ENCODE peak calls at places on chromosomes 6 and 20, in eight cellular contexts. Z, R, V, S, G, C, L and H are unnamed samples. For H3K27me3, the result is how much of the 10 kb centered on the place peaks cover.

GRCh38 chr20:32626859-32627636 is 41.9 kb upstream of the NOL4L start:
- DNase-seq in Z (no peak), R (no peak), V (no peak), S (peak), G (peak), C (no peak), L (peak), H (no peak)

GRCh38 chr6:10487668-10488327 is 33.4 kb upstream of the GCNT2 start:
- DNase-seq in Z (no peak), R (no peak), V (no peak), S (no peak), G (no peak), C (no peak), L (peak), H (no peak)

GRCh38 chr6:109187399-109188114 is 92.2 kb downstream of the CEP57L1 start:
- DNase-seq in Z (no peak), R (peak), V (no peak), S (peak), G (peak), C (peak), L (no peak), H (peak)

GRCh38 chr6:53375851-53376250 is 27.1 kb upstream of the ELOVL5 start:
- DNase-seq in Z (no peak), R (no peak), V (no peak), S (no peak), G (no peak), C (no peak), L (no peak), H (no peak)

GRCh38 chr6:134047673-134048072 is 4.8 kb downstream of the SLC2A12 start:
- DNase-seq in Z (no peak), R (no peak), V (no peak), S (no peak), G (no peak), C (no peak), L (peak), H (no peak)

GRCh38 chr20:10965936-10966470 is 292.2 kb upstream of the JAG1 start:
- DNase-seq in Z (peak), R (no peak), V (no peak), S (no peak), G (peak), C (no peak), L (no peak), H (peak)

GRCh38 chr6:167980911-167981310 is 16.6 kb upstream of the KIF25 start:
- DNase-seq in Z (no peak), R (no peak), V (no peak), S (no peak), G (no peak), C (no peak), L (no peak), H (no peak)

GRCh38 chr6:163634514-163635171 is 220.1 kb downstream of the QKI start:
- DNase-seq in Z (no peak), R (no peak), V (no peak), S (no peak), G (no peak), C (no peak), L (no peak), H (no peak)

GRCh38 chr6:6893701-6894100 is 214.1 kb upstream of the RREB1 start:
- DNase-seq in Z (no peak), R (no peak), V (no peak), S (no peak), G (no peak), C (no peak), L (no peak), H (no peak)

GRCh38 chr6:129575378-129576118 is 134.4 kb downstream of the ARHGAP18 start:
- DNase-seq in Z (no peak), R (no peak), V (no peak), S (no peak), G (no peak), C (no peak), L (no peak), H (no peak)

GRCh38 chr6:55694148-55694547 is 115.2 kb upstream of the HMGCLL1 start:
- DNase-seq in Z (no peak), R (no peak), V (no peak), S (no peak), G (no peak), C (no peak), L (no peak), H (no peak)

GRCh38 chr20:1196634-1197033 is 6.6 kb upstream of the C20orf202 start:
- DNase-seq in Z (no peak), R (no peak), V (peak), S (no peak), G (no peak), C (no peak), L (no peak), H (no peak)

GRCh38 chr6:17907467-17908229 is 79.8 kb downstream of the KIF13A start:
- DNase-seq in Z (peak), R (peak), V (peak), S (peak), G (peak), C (peak), L (no peak), H (no peak)

GRCh38 chr6:156651438-156651837 is 125.7 kb upstream of the ARID1B start:
- DNase-seq in Z (peak), R (no peak), V (no peak), S (no peak), G (no peak), C (no peak), L (no peak), H (no peak)

GRCh38 chr6:109623288-109623687 is 67.7 kb downstream of the AK9 start:
- DNase-seq in Z (no peak), R (no peak), V (no peak), S (no peak), G (no peak), C (no peak), L (no peak), H (no peak)

GRCh38 chr6:133671376-133671775 is 217.5 kb upstream of the TCF21 start:
- DNase-seq in Z (no peak), R (no peak), V (no peak), S (no peak), G (no peak), C (no peak), L (no peak), H (no peak)

GRCh38 chr6:37173573-37174195 is 3.7 kb downstream of the PIM1 start:
- DNase-seq in Z (no peak), R (no peak), V (no peak), S (no peak), G (no peak), C (no peak), L (no peak), H (no peak)

GRCh38 chr6:6004147-6004995 is 2.4 kb downstream of the NRN1 start:
- DNase-seq in Z (no peak), R (no peak), V (no peak), S (no peak), G (no peak), C (no peak), L (peak), H (no peak)

GRCh38 chr6:55675936-55676335 is 96.9 kb upstream of the HMGCLL1 start:
- DNase-seq in Z (no peak), R (no peak), V (no peak), S (no peak), G (no peak), C (no peak), L (no peak), H (no peak)

GRCh38 chr6:137259349-137259748 is 40.2 kb upstream of the IFNGR1 start:
- DNase-seq in Z (no peak), R (no peak), V (no peak), S (no peak), G (no peak), C (no peak), L (no peak), H (no peak)

GRCh38 chr6:143592335-143592734 is 80.8 kb upstream of the FUCA2 start:
- DNase-seq in Z (no peak), R (no peak), V (no peak), S (no peak), G (no peak), C (no peak), L (no peak), H (no peak)

GRCh38 chr6:145276746-145277145 is 458.6 kb downstream of the EPM2A start:
- DNase-seq in Z (no peak), R (no peak), V (no peak), S (no peak), G (no peak), C (no peak), L (no peak), H (no peak)

GRCh38 chr6:160247457-160247883 is 11.2 kb downstream of the SLC22A2 start:
- DNase-seq in Z (no peak), R (no peak), V (no peak), S (no peak), G (no peak), C (no peak), L (no peak), H (no peak)

GRCh38 chr6:111484655-111484974 is 1.6 kb upstream of the REV3L start:
- DNase-seq in Z (no peak), R (no peak), V (no peak), S (no peak), G (no peak), C (no peak), L (no peak), H (no peak)

GRCh38 chr6:49325901-49326300 is 137.2 kb downstream of the MMUT start:
- DNase-seq in Z (no peak), R (no peak), V (no peak), S (no peak), G (no peak), C (no peak), L (no peak), H (no peak)

GRCh38 chr6:116764961-116765841 is at the start of gene FAM162B:
- DNase-seq in Z (no peak), R (peak), V (no peak), S (no peak), G (peak), C (peak), L (peak), H (peak)

GRCh38 chr6:164098857-164099534 is 684.5 kb downstream of the QKI start:
- DNase-seq in Z (no peak), R (no peak), V (no peak), S (peak), G (no peak), C (no peak), L (no peak), H (no peak)

GRCh38 chr20:6566821-6567220 is 200.7 kb upstream of the BMP2 start:
- DNase-seq in Z (no peak), R (no peak), V (no peak), S (no peak), G (no peak), C (no peak), L (no peak), H (no peak)

GRCh38 chr6:136592930-136593673 is 42.9 kb upstream of the MAP7 start:
- DNase-seq in Z (no peak), R (no peak), V (no peak), S (no peak), G (no peak), C (no peak), L (no peak), H (no peak)

DNA sequence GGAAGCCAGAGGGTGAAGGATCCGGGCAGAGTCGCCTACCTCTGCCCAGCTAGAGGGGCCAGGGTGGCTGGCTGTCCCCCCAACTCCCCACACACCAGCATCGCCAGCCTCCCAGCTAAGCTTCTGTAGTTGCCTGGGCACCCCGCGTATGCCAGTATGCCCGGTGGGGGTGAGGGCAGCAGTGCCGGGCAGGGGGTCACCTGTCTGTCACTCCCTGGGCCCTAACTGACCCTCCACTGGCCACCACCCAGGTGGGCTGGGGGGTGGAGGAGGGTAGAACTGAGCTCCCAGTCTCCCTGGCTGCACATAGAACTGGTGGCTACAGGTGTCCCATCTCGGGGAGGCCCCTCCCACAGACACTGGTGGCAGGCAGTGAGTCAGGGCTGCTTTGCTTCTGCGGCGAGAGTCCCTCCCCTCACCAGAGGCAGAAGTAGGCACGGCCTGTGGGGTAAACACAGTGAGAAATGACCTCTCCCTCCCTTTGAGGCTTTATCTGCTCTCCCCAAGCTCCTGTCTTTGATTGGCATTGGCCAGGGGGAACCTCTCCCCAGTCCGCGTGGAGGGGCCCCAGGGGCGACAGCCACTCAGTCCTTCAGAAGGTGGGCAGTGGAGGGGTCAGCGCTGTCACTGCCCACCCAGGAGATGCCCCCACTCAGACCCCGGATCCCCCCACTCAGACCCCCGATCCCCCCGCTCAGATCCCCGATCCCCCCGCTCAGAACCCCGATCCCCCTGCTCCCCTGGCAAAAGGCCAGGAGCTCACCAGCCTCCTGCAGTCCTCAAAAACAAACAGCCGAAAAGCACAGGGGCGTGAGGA is 2.5 kb downstream of the NTSR1 start:
- DNase-seq in Z (no peak), R (no peak), V (no peak), S (peak), G (peak), C (peak), L (peak), H (no peak)
- H3K27me3 ChIP-seq in Z (under half), R (half or more), V (half or more), S (under half), G (half or more), C (under half), L (under half), H (under half)

DNA sequence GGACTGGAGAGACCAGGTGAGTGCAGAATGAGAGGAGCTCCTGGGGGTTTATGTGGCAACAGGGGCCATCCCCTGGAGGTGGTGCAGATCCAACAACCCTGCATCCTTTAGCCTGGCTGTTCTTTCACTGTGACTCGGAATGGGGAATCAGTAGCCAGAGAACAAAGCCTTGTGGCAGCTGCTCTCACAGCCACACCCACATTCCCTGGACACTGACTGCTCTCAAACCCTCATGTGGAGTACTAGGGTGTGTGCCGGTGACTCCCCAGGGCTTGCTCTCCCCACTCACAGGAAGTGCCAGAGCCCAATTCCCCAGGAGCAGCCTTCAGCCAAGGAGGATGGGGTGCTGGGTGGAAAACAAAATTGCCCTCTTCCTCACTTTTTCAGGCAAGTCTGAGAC is 30.2 kb upstream of the GGTLC1 start:
- DNase-seq in Z (no peak), R (no peak), V (no peak), S (no peak), G (no peak), C (no peak), L (no peak), H (no peak)
- TF ChIP-seq EP300 in Z (no peak), R (no peak), V (no peak), S (no peak), G (no peak), C (no peak), L (no peak), H (no peak)

GRCh38 chr6:29685718-29686326 is 4.9 kb upstream of the ZFP57 start:
- DNase-seq in Z (no peak), R (no peak), V (no peak), S (no peak), G (no peak), C (no peak), L (no peak), H (no peak)
- H3K27me3 ChIP-seq in Z (under half), R (under half), V (under half), S (under half), G (under half), C (under half), L (under half), H (under half)

GRCh38 chr6:124688369-124688768 is 273.9 kb upstream of the RNF217 start:
- DNase-seq in Z (no peak), R (no peak), V (no peak), S (no peak), G (no peak), C (no peak), L (no peak), H (no peak)
- TF ChIP-seq EP300 in Z (no peak), R (no peak), V (no peak), S (no peak), G (no peak), C (no peak), L (no peak), H (no peak)

GRCh38 chr20:59751075-59751711 is 146.9 kb downstream of the PHACTR3 start:
- DNase-seq in Z (no peak), R (peak), V (no peak), S (peak), G (peak), C (peak), L (peak), H (peak)
- H3K27me3 ChIP-seq in Z (under half), R (under half), V (half or more), S (under half), G (under half), C (under half), L (under half), H (under half)

DNA sequence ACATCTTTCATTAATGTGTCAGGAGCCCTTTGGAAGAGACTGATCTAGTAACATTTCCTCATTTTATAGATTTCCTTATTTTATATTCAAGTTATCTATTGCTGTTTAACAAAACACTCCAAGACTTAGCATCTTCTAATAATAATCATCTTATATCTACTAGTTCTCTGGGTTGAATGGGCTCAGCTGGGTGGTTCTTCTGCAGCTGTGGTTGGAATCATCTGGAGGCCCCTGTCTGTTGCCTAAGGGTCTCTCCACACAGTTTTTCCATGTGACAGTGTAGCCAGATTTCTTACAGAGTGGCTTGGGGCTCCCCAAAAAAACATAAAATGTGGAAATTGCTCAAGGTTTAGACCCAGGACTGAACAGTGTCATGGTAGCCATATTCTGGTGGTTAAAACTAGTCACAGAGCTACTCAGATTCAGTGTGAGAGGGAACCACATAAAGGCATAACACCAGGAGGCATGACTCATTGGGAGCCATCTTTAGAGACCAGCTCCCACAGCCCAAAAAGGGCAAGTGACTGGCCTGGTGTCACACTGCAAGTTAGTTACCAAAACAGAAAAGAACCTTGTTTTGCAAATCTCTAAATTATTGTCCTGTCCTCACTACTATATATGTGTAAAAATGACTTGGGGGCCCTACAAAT is 11.5 kb downstream of the SLC2A10 start:
- DNase-seq in Z (no peak), R (no peak), V (no peak), S (no peak), G (no peak), C (no peak), L (no peak), H (no peak)
- TF ChIP-seq EP300 in Z (no peak), R (no peak), V (no peak), S (no peak), G (no peak), C (no peak), L (no peak), H (no peak)

DNA sequence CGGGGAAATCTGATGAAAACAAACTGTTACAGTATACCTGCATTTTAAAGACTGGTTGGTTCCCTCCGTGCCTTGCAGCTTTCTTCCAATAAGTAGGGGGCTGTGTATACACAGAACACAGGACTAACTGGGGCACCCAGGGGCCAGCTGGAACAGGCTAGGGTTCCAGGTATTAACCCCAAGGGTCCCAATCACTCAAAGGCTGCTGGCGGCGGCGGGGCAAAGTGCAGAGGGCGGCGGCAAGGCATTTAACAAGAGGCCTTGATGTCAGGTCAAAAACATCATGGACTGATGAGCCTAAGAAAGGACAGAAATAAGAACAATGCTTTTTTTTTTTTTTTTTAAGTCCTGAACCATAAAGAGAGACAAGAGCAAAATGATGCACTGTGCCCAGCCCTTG is 2.5 kb downstream of the PMEPA1 start:
- DNase-seq in Z (no peak), R (no peak), V (no peak), S (no peak), G (no peak), C (no peak), L (peak), H (no peak)
- H3K27me3 ChIP-seq in Z (under half), R (under half), V (under half), S (under half), G (under half), C (under half), L (under half), H (under half)

GRCh38 chr6:30962716-30963115 is 20.8 kb upstream of the MUC21 start:
- DNase-seq in Z (no peak), R (no peak), V (no peak), S (no peak), G (no peak), C (no peak), L (no peak), H (no peak)
- TF ChIP-seq EP300 in Z (no peak), R (no peak), V (no peak), S (no peak), G (no peak), C (no peak), L (no peak), H (no peak)

GRCh38 chr20:48478806-48479550 is 348.8 kb downstream of the PREX1 start:
- DNase-seq in Z (no peak), R (no peak), V (no peak), S (no peak), G (no peak), C (no peak), L (no peak), H (no peak)
- H3K27me3 ChIP-seq in Z (under half), R (under half), V (under half), S (under half), G (under half), C (under half), L (under half), H (under half)